ENCODE peak calls at places on chromosomes 13 and 19, in four cellular contexts. E is K562, S is HepG2, I is GM12878. W is an unnamed sample.

GRCh38 chr19:42529248-42529764 is 1.0 kb upstream of the CEACAM1 start:
- DNase-seq in S (peak), I (no peak), E (peak), W (peak)

GRCh38 chr19:54114340-54114826 is 1.1 kb downstream of the TFPT start:
- DNase-seq in S (no peak), I (no peak), E (no peak), W (no peak)

GRCh38 chr19:34490141-34490766 is 8.7 kb downstream of the WTIP start:
- DNase-seq in I (no peak), E (no peak), S (no peak), W (no peak)

GRCh38 chr13:38202730-38203129 is 146.9 kb upstream of the UFM1 start:
- DNase-seq in S (no peak), E (no peak), I (no peak), W (no peak)

GRCh38 chr13:102773441-102774209 is at the start of gene TEX30:
- DNase-seq in I (peak), S (no peak), E (peak), W (peak)

GRCh38 chr19:8004723-8005513 is 523 bp downstream of the ELAVL1 start:
- DNase-seq in S (no peak), I (no peak), E (no peak), W (no peak)

GRCh38 chr13:51581148-51581820 is 3.0 kb upstream of the WDFY2 start:
- DNase-seq in I (no peak), E (no peak), S (no peak), W (no peak)

GRCh38 chr13:28609936-28610335 is 49.0 kb upstream of the POMP start:
- DNase-seq in S (no peak), I (no peak), E (no peak), W (no peak)

GRCh38 chr13:34349091-34349722 is 531.3 kb downstream of the RFC3 start:
- DNase-seq in S (no peak), E (no peak), I (no peak), W (peak)

GRCh38 chr19:28008695-28009094 is 1204.3 kb downstream of the UQCRFS1 start:
- DNase-seq in E (no peak), S (no peak), I (no peak), W (no peak)

GRCh38 chr19:14517840-14518505 is at the start of gene DNAJB1:
- DNase-seq in S (peak), I (no peak), E (peak), W (peak)

GRCh38 chr13:112510002-112510780 is 77.8 kb downstream of the TUBGCP3 start:
- DNase-seq in E (peak), I (no peak), S (peak), W (peak)

GRCh38 chr19:2739602-2740313 is at the start of gene SLC39A3:
- DNase-seq in I (peak), E (peak), S (peak), W (peak)

GRCh38 chr19:50861025-50861424 is 6.3 kb downstream of the KLK3 start:
- DNase-seq in S (no peak), I (no peak), E (no peak), W (no peak)

GRCh38 chr13:113008841-113009240 is 39.8 kb downstream of the MCF2L start:
- DNase-seq in I (no peak), E (no peak), S (no peak), W (no peak)

GRCh38 chr13:51728972-51729371 is 75.0 kb downstream of the DHRS12 start:
- DNase-seq in I (no peak), S (no peak), E (no peak), W (no peak)

GRCh38 chr19:56314018-56314583 is 538 bp downstream of the ZSCAN5A start:
- DNase-seq in S (peak), E (no peak), I (no peak), W (peak)

DNA sequence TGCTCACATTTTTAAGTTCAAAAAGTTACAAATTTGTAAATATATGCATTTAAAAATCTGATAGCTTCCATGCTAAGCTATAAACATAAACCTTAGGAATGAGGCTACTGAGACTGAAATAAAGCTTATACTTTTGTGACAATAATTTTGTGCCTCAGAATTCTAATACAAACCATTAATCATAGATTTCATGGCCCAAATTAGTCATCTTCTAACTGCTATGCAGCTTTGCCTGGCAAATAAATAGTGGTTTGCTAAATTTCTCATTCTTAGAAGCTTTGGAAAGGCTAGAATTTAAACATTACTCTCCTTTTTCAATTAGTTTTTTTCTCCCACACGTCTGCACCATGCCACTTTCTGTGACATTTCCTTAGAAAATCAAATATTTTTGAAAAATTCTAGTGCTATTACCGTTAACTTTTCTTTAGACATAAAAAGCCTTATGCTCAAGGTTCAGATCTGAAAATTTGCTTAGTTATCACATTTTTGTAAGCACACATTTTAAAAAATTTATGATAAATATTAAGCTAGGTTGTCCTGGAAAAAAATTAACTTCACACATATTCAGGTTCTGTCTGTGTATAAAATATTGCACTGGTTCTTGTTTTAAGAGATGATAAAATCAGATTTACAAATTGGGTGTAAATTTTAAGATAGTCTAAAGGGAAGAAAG is 46.9 kb downstream of the FNDC3A start:
- DNase-seq in I (no peak), S (no peak), E (no peak), W (no peak)
- TF ChIP-seq RFX5 in I (no peak), S (no peak), E (no peak), W (no peak)

GRCh38 chr19:18518639-18519038 is 3.2 kb downstream of the ELL start:
- DNase-seq in I (no peak), S (peak), E (no peak), W (no peak)
- TF ChIP-seq JUNB in I (no peak), S (no peak), E (no peak), W (no peak)

DNA sequence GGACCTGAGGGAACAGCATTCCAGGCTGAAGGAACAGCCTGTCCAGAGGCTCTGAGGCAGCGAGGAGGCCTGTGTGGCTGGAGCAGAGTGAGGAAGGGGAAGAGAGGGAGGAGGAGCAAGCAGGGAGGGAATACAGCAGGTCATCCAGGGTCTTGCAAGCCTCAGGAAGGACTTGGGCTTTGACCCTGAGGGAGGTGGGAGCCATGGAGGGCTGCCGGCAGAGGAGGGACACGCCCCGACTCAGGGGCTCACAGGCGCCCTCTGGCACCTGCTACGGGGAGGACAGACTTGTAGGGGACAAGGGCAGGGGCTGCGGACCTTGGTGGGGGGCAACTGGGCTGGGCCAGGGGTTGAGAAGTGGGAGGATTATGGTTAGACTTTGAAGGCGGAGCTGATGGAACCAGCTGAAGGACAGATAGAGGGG is 4.7 kb downstream of the TINCR start:
- DNase-seq in I (no peak), S (no peak), E (no peak), W (peak)
- TF ChIP-seq RFX5 in I (no peak), S (no peak), E (no peak), W (no peak)

GRCh38 chr13:106661236-106661635 is 93.3 kb upstream of the ARGLU1 start:
- DNase-seq in S (no peak), I (no peak), E (no peak), W (no peak)
- TF ChIP-seq JUNB in S (no peak), I (no peak), E (no peak), W (no peak)

DNA sequence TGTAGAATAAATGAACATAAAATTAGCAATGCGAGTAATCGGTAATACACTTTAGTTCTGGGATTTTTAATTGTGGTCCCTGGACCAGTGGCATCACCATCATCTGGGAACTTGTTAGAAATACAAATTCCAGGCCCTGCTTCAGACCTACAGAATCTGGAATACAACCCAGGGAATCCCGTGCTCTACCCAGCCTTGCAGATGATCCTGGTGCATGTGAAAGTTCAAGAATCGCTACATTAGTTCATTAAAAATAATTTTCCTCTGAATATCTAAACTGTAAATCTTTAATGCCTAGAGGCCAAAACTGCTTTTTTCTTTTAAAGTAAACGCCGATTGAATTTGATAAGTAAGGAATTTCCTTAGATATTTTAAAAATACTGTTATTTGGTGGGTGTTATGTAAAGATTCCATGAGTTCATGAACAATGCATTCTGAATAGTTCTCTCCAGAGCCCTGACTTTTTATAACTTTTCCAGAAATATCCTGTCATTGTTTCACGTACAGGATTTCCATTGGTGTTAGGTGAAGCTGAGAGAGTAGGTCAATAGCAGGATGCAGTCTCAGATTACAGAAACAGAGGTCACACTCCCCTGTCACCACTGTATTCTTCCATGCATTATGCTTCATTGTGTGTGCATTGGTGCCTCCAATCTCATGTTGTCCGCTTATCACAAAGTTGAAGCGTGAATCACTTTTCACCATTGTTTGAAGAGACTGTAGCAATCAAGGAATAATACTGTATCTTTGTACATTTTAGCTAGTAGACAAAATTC is 596.5 kb upstream of the KLF12 start:
- DNase-seq in S (no peak), E (no peak), I (no peak), W (no peak)
- TF ChIP-seq RFX5 in S (no peak), E (no peak), I (no peak), W (no peak)